ENCODE peak calls at places on chromosomes 6 and 20, in four cellular contexts. E is AG08395; U is SW 1271; K is CD8-positive, alpha-beta T cell. W is an unnamed sample.

GRCh38 chr6:25918083-25918683 is 12.3 kb downstream of the SLC17A2 start:
- DNase-seq in E (no peak), U (no peak), K (no peak), W (no peak)

GRCh38 chr20:34689486-34689885 is 12.6 kb upstream of the PIGU start:
- DNase-seq in E (no peak), U (no peak), K (no peak), W (no peak)

GRCh38 chr6:147906361-147906760 is 397.9 kb downstream of the SAMD5 start:
- DNase-seq in E (no peak), U (no peak), K (no peak), W (no peak)

GRCh38 chr6:73566954-73567591 is 46.2 kb upstream of the EEF1A1 start:
- DNase-seq in E (peak), U (peak), K (no peak), W (peak)

GRCh38 chr6:161228911-161229591 is 44.8 kb downstream of the AGPAT4 start:
- DNase-seq in E (peak), U (no peak), K (no peak), W (peak)

GRCh38 chr6:11054722-11055121 is 10.6 kb upstream of the ELOVL2 start:
- DNase-seq in E (no peak), U (no peak), K (no peak), W (no peak)

GRCh38 chr6:48986803-48987202 is 476.2 kb downstream of the MMUT start:
- DNase-seq in E (no peak), U (no peak), K (no peak), W (no peak)

GRCh38 chr6:73724389-73724788 is 28.4 kb downstream of the CD109 start:
- DNase-seq in E (no peak), U (no peak), K (no peak), W (no peak)

GRCh38 chr6:168956884-168957730 is 296.5 kb downstream of the THBS2 start:
- DNase-seq in E (peak), U (peak), K (peak), W (peak)

GRCh38 chr6:32462609-32463008 is 22.9 kb downstream of the HLA-DRA start:
- DNase-seq in E (no peak), U (no peak), K (no peak), W (no peak)

GRCh38 chr6:133262804-133263203 is 21.6 kb downstream of the EYA4 start:
- DNase-seq in E (no peak), U (no peak), K (no peak), W (no peak)

GRCh38 chr6:116175344-116175743 is 49.4 kb upstream of the COL10A1 start:
- DNase-seq in E (no peak), U (no peak), K (no peak), W (no peak)

GRCh38 chr6:138524526-138524925 is 25.2 kb upstream of the NHSL1 start:
- DNase-seq in E (no peak), U (no peak), K (no peak), W (no peak)

GRCh38 chr6:8821921-8822512 is 386.7 kb upstream of the SLC35B3 start:
- DNase-seq in E (no peak), U (no peak), K (no peak), W (no peak)

GRCh38 chr20:47681977-47682812 is 103.1 kb downstream of the SULF2 start:
- DNase-seq in E (peak), U (no peak), K (no peak), W (peak)

GRCh38 chr20:57560554-57561355 is at the start of gene PCK1:
- DNase-seq in E (no peak), U (no peak), K (no peak), W (no peak)

GRCh38 chr6:131981624-131981978 is 30.4 kb upstream of the CCN2 start:
- DNase-seq in E (no peak), U (no peak), K (no peak), W (no peak)

GRCh38 chr20:8854566-8854965 is 214.3 kb upstream of the PLCB4 start:
- DNase-seq in E (peak), U (no peak), K (no peak), W (peak)

GRCh38 chr20:50346372-50347347 is 156.0 kb downstream of the CEBPB start:
- DNase-seq in E (peak), U (peak), K (no peak), W (peak)

GRCh38 chr6:11460837-11461661 is 76.5 kb upstream of the TMEM170B start:
- DNase-seq in E (no peak), U (no peak), K (no peak), W (no peak)

GRCh38 chr20:34768105-34768504 is 57.3 kb downstream of the NCOA6 start:
- DNase-seq in E (peak), U (peak), K (no peak), W (peak)

GRCh38 chr6:129150476-129150875 is 267.5 kb downstream of the LAMA2 start:
- DNase-seq in E (no peak), U (no peak), K (no peak), W (no peak)

GRCh38 chr6:53466257-53466656 is 78.6 kb downstream of the GCLC start:
- DNase-seq in E (no peak), U (no peak), K (no peak), W (no peak)

GRCh38 chr6:28402197-28402596 is 2.6 kb upstream of the ZSCAN12 start:
- DNase-seq in E (no peak), U (no peak), K (no peak), W (no peak)

GRCh38 chr6:26598267-26598666 is 1.5 kb downstream of the ABT1 start:
- DNase-seq in E (no peak), U (no peak), K (no peak), W (no peak)

GRCh38 chr6:106339334-106340029 is 13.9 kb upstream of the ATG5 start:
- DNase-seq in E (peak), U (peak), K (no peak), W (peak)

GRCh38 chr6:9205645-9206044 is 770.3 kb upstream of the SLC35B3 start:
- DNase-seq in E (no peak), U (no peak), K (no peak), W (no peak)

GRCh38 chr20:50774515-50774914 is 20.3 kb upstream of the BCAS4 start:
- DNase-seq in E (no peak), U (no peak), K (no peak), W (no peak)

GRCh38 chr20:36544134-36545018 is 3.1 kb downstream of the MYL9 start:
- DNase-seq in E (peak), U (no peak), K (no peak), W (peak)

GRCh38 chr6:74568851-74569250 is 637.0 kb downstream of the COL12A1 start:
- DNase-seq in E (no peak), U (no peak), K (no peak), W (no peak)

W was measured in GM04504.